ENCODE peak calls at places on chromosomes 13 and 19, in six cellular contexts. U, D, G, X, T and E are unnamed samples.
A peak's percentile ranks its signal among the peaks of the same experiment; 100 is the strongest.

GRCh38 chr19:12137541-12137940 is 2.6 kb downstream of the ZNF20 start:
- DNase-seq in U (no peak), D (peak; percentile 77), G (no peak), X (no peak), T (no peak), E (no peak)

GRCh38 chr13:113937497-113938140 is 36.3 kb downstream of the C13orf46 start:
- DNase-seq in U (no peak), D (no peak), G (no peak), X (no peak), T (no peak), E (no peak)

GRCh38 chr19:46068345-46069258 is 27.8 kb upstream of the IGFL4 start:
- DNase-seq in U (peak; percentile 45), D (no peak), G (peak; percentile 83), X (no peak), T (no peak), E (no peak)

GRCh38 chr13:91142572-91142971 is 204.9 kb upstream of the MIR17HG start:
- DNase-seq in U (peak; percentile 53), D (no peak), G (peak; percentile 44), X (no peak), T (no peak), E (no peak)

GRCh38 chr19:45443462-45444317 is 20.0 kb upstream of the ERCC1 start:
- DNase-seq in U (no peak), D (peak; percentile 97), G (no peak), X (peak; percentile 99), T (peak; percentile 78), E (peak; percentile 99)

GRCh38 chr19:23868630-23869029 is 46.1 kb upstream of the ZNF726 start:
- DNase-seq in U (no peak), D (no peak), G (no peak), X (no peak), T (no peak), E (no peak)

GRCh38 chr13:30963794-30964193 is 31.3 kb downstream of the TEX26 start:
- DNase-seq in U (no peak), D (no peak), G (no peak), X (no peak), T (no peak), E (no peak)

GRCh38 chr13:60261432-60262351 is 98.0 kb upstream of the DIAPH3 start:
- DNase-seq in U (no peak), D (no peak), G (no peak), X (no peak), T (no peak), E (no peak)

GRCh38 chr19:12841094-12841493 is 2.8 kb downstream of the MAST1 start:
- DNase-seq in U (no peak), D (peak; percentile 98), G (no peak), X (no peak), T (no peak), E (no peak)

GRCh38 chr13:113404366-113404722 is 40.4 kb upstream of the GRTP1 start:
- DNase-seq in U (no peak), D (no peak), G (no peak), X (no peak), T (no peak), E (no peak)

GRCh38 chr13:34174671-34175145 is 356.8 kb downstream of the RFC3 start:
- DNase-seq in U (no peak), D (no peak), G (peak; percentile 77), X (no peak), T (no peak), E (no peak)
- H3K36me3 ChIP-seq in U (no peaks in the 10 kb centered on the region), D (no peaks in the 10 kb centered on the region), G (no peaks in the 10 kb centered on the region), X (no peaks in the 10 kb centered on the region), T (no peaks in the 10 kb centered on the region), E (no peaks in the 10 kb centered on the region)

DNA sequence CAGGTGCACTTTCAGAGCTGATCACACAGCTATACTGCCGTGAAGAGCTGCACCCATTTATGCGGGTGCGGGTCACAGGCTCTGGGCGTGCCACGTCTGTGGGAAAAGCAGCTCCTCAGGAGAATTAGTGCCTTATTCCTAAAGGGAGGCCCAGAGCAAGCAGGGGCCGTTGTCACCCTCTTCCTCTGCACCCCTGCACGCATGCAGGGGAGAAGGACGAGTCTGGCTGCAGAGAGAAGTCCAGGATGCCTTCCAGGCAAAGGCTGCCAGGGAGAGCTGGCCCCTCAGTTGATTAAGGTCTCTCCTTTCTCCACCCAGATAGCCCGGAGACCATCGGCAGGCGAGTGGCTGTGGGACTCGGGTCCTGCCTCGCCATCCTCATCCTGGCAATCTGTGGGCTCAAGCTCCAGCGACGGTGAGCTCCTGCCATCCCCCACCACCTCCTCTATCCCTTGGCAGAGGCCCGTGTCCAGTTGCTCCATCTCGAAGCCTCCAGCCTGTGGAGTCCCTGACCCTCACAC is 3.1 kb upstream of the FFAR1 start:
- DNase-seq in U (no peak), D (no peak), G (no peak), X (no peak), T (peak; percentile 9), E (peak; percentile 40)
- H3K36me3 ChIP-seq in U (no peaks in the 10 kb centered on the region), D (no peaks in the 10 kb centered on the region), G (no peaks in the 10 kb centered on the region), X (no peaks in the 10 kb centered on the region), T (no peaks in the 10 kb centered on the region), E (no peaks in the 10 kb centered on the region)

GRCh38 chr19:1796395-1797142 is 15.5 kb downstream of the ATP8B3 start:
- DNase-seq in U (no peak), D (no peak), G (no peak), X (no peak), T (no peak), E (no peak)
- H3K36me3 ChIP-seq in U (no peaks in the 10 kb centered on the region), D (no peaks in the 10 kb centered on the region), G (peaks cover 4% of the 10 kb centered on the region), X (no peaks in the 10 kb centered on the region), T (no peaks in the 10 kb centered on the region), E (no peaks in the 10 kb centered on the region)

GRCh38 chr19:14408641-14409120 is 10.5 kb downstream of the DDX39A start:
- DNase-seq in U (no peak), D (no peak), G (no peak), X (no peak), T (no peak), E (no peak)

GRCh38 chr19:14411161-14411560 is 8.0 kb downstream of the DDX39A start:
- DNase-seq in U (no peak), D (no peak), G (no peak), X (no peak), T (no peak), E (no peak)

GRCh38 chr19:14409157-14410053 is 9.7 kb downstream of the DDX39A start:
- DNase-seq in U (no peak), D (no peak), G (no peak), X (no peak), T (no peak), E (no peak)

GRCh38 chr19:14410775-14411134 is 8.4 kb downstream of the DDX39A start:
- DNase-seq in U (no peak), D (no peak), G (no peak), X (no peak), T (no peak), E (no peak)

GRCh38 chr19:14410054-14410774 is 8.9 kb downstream of the DDX39A start:
- DNase-seq in U (no peak), D (no peak), G (no peak), X (no peak), T (peak; percentile 54), E (no peak)
- H3K36me3 ChIP-seq in U (peaks cover 11% of the 10 kb centered on the region), D (peaks cover 24% of the 10 kb centered on the region), G (peaks cover 48% of the 10 kb centered on the region), X (peaks cover 80% of the 10 kb centered on the region), T (peaks cover 87% of the 10 kb centered on the region), E (peaks cover 53% of the 10 kb centered on the region)